ENCODE peak calls at places on chromosome 18, in six cellular contexts. X, Z, P, D, T and U are unnamed samples.

GRCh38 chr18:55337153-55337552 is 250.8 kb downstream of the TCF4 start:
- DNase-seq in X (no peak), Z (no peak), P (no peak), D (no peak), T (no peak), U (no peak)

GRCh38 chr18:63823516-63824219 is 48.5 kb downstream of the SERPINB7 start:
- DNase-seq in X (peak; percentile 40), Z (no peak), P (no peak), D (peak; percentile 5), T (peak; percentile 18), U (peak; percentile 53)

GRCh38 chr18:79507546-79508480 is 112.1 kb downstream of the NFATC1 start:
- DNase-seq in X (peak; percentile 90), Z (no peak), P (no peak), D (no peak), T (peak; percentile 53), U (no peak)

GRCh38 chr18:44507729-44508325 is 172.9 kb upstream of the SETBP1 start:
- DNase-seq in X (peak; percentile 37), Z (no peak), P (no peak), D (peak; percentile 1), T (no peak), U (no peak)

GRCh38 chr18:73947180-73947989 is 200.2 kb downstream of the FBXO15 start:
- DNase-seq in X (no peak), Z (no peak), P (no peak), D (no peak), T (peak; percentile 26), U (no peak)

GRCh38 chr18:78889250-78889649 is 90.4 kb upstream of the SALL3 start:
- DNase-seq in X (no peak), Z (no peak), P (no peak), D (no peak), T (no peak), U (no peak)

GRCh38 chr18:58195278-58195721 is 151.3 kb downstream of the NEDD4L start:
- DNase-seq in X (no peak), Z (no peak), P (peak; percentile 11), D (peak; percentile 3), T (no peak), U (no peak)

GRCh38 chr18:8354304-8354703 is 254.9 kb upstream of the RAB12 start:
- DNase-seq in X (no peak), Z (no peak), P (no peak), D (no peak), T (no peak), U (no peak)

GRCh38 chr18:77087391-77088141 is 45.0 kb downstream of the MBP start:
- DNase-seq in X (peak; percentile 80), Z (peak; percentile 37), P (no peak), D (no peak), T (peak; percentile 51), U (no peak)

GRCh38 chr18:80176334-80177080 is 67.4 kb downstream of the ADNP2 start:
- DNase-seq in X (peak; percentile 6), Z (no peak), P (no peak), D (no peak), T (no peak), U (no peak)

GRCh38 chr18:70082430-70082829 is 123.1 kb downstream of the RTTN start:
- DNase-seq in X (no peak), Z (no peak), P (no peak), D (no peak), T (no peak), U (no peak)

GRCh38 chr18:76697441-76697901 is 124.9 kb upstream of the ZNF236 start:
- DNase-seq in X (no peak), Z (no peak), P (no peak), D (no peak), T (peak; percentile 60), U (no peak)

GRCh38 chr18:7000484-7001096 is 117.0 kb downstream of the LAMA1 start:
- DNase-seq in X (no peak), Z (no peak), P (no peak), D (peak; percentile 3), T (no peak), U (no peak)

GRCh38 chr18:766550-766860 is 45.5 kb downstream of the YES1 start:
- DNase-seq in X (no peak), Z (no peak), P (no peak), D (no peak), T (no peak), U (no peak)

GRCh38 chr18:31274915-31275314 is 43.0 kb upstream of the DSG1 start:
- DNase-seq in X (peak; percentile 69), Z (no peak), P (no peak), D (no peak), T (peak; percentile 69), U (peak; percentile 0)

GRCh38 chr18:62590799-62591640 is 68.2 kb downstream of the ZCCHC2 start:
- DNase-seq in X (no peak), Z (no peak), P (no peak), D (no peak), T (no peak), U (no peak)

GRCh38 chr18:67410075-67410474 is 106.4 kb downstream of the DSEL start:
- DNase-seq in X (no peak), Z (no peak), P (no peak), D (no peak), T (peak; percentile 46), U (no peak)

DNA sequence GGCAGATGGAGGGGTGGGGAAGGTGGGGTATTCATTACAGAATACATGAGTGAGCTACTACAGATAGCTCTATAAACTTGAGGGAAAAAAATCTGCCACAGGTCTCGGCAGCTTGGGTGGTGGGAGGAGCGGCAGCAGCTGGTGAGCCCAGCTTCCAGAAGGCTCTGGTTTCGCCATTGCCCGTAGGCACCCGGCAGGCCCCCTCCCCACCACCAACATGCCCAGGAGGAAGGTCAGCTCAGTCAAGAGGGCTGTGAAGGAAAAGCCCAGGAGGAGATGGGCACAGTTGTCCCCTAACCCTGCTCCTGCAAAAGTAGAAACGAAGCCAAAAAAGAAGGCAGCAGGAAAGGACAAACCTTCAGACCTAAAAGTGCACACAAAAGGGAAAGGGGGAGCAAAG is 18.5 kb upstream of the RMC1 start:
- DNase-seq in X (no peak), Z (no peak), P (no peak), D (no peak), T (no peak), U (peak; percentile 22)
- H3K27ac ChIP-seq in X (no peak overlapping the region), Z (no peak overlapping the region), P (no peak overlapping the region), D (no peak overlapping the region), T (no peak overlapping the region), U (no peak overlapping the region)

GRCh38 chr18:22559414-22560282 is 141.9 kb upstream of the CTAGE1 start:
- DNase-seq in X (peak; percentile 88), Z (peak; percentile 48), P (peak; percentile 0), D (no peak), T (peak; percentile 79), U (peak; percentile 58)
- H3K27ac ChIP-seq in X (peak overlapping the region; percentile 99), Z (no peak overlapping the region), P (no peak overlapping the region), D (no peak overlapping the region), T (peak overlapping the region; percentile 85), U (peak overlapping the region; percentile 54)

GRCh38 chr18:12287131-12287681 is 20.8 kb upstream of the TUBB6 start:
- DNase-seq in X (no peak), Z (no peak), P (no peak), D (no peak), T (no peak), U (no peak)
- H3K27ac ChIP-seq in X (peak overlapping the region; percentile 79), Z (no peak overlapping the region), P (no peak overlapping the region), D (no peak overlapping the region), T (peak overlapping the region; percentile 92), U (no peak overlapping the region)

GRCh38 chr18:48803951-48804855 is 146.6 kb downstream of the SMAD7 start:
- DNase-seq in X (peak; percentile 31), Z (no peak), P (no peak), D (no peak), T (no peak), U (no peak)

GRCh38 chr18:48808476-48808875 is 142.3 kb downstream of the SMAD7 start:
- DNase-seq in X (no peak), Z (no peak), P (no peak), D (no peak), T (no peak), U (no peak)

GRCh38 chr18:48804856-48805610 is 145.7 kb downstream of the SMAD7 start:
- DNase-seq in X (no peak), Z (no peak), P (no peak), D (no peak), T (no peak), U (no peak)

GRCh38 chr18:48805826-48806535 is 144.8 kb downstream of the SMAD7 start:
- DNase-seq in X (no peak), Z (no peak), P (no peak), D (no peak), T (no peak), U (no peak)

DNA sequence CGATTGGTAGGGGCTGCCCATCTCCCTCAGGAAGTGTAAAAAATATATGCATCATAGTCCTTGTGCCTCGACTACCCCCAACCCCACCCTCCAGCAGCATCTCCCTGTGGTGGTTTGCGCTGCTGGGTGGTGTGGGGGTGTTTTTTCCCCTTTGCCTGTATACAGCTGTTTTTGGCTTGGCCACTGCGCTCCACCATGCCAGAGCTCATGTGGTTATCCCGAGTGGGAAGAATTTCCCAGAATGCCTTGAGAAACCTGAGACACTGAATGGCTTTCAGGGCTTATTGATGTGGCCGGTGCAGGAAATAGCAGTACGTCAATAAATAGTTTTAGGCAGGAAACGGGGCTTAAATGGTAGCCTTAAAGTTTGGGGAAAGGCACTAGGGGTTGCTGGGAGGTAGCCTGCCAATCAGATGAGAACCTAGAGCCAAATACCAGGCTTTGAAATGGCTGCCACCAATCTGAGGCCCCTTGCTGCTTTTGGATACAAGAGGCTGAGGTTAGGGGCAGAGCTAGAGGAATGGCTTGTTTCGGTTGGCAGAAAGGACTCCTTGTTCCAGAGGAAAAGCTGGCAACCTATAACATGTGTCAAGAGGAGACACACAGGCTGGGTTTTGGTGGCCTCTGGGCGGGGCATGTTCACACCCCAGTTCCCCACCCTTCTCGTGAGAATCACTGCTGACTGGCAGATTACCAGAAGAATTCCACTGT is 144.1 kb downstream of the SMAD7 start:
- DNase-seq in X (peak; percentile 45), Z (no peak), P (peak; percentile 67), D (no peak), T (peak; percentile 45), U (peak; percentile 48)
- H3K27ac ChIP-seq in X (peak overlapping the region; percentile 83), Z (no peak overlapping the region), P (no peak overlapping the region), D (no peak overlapping the region), T (no peak overlapping the region), U (peak overlapping the region; percentile 27)

DNA sequence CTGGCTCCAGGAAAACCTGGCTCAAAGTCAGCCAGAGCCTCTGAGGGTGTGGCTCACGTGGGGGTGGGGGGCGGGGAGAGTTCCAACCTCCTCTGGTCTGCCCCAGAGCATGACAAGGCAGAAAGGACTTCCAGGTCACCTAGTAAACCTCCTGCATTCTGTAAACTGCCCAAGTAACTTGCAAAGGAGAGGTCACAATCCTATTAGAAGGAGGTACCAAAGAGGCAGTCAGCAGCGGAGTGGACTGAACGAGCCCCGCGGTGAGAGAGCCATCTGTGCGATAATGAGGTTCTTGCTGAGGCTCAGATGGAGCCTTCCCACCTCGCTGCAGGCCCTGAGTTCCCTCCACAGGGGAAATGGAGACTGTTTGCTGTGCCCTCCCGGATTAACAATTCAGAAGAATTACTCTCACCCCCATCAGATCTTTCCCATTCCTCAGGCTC is 58.9 kb upstream of the GATA6 start:
- DNase-seq in X (no peak), Z (no peak), P (no peak), D (no peak), T (no peak), U (no peak)
- H3K27ac ChIP-seq in X (no peak overlapping the region), Z (no peak overlapping the region), P (no peak overlapping the region), D (no peak overlapping the region), T (no peak overlapping the region), U (no peak overlapping the region)

DNA sequence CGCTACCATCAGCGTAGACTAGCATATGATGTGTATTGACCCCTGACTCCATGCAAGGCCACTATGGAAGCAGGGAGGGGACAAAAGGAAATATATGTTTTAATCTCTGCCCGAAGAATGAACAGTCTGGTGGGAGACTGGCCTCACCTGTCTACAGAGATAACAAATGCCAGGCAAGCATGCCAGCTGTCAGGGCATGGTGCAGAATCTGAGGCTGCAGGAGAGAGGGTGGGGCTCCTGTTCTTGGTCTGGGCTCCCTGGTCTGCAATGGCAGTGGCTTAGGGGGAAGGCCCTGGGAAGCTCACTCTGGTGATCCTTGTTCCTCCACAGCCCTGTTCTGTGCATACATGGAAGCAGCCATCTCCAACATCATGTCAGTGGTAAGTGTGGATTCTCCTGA is 27.5 kb downstream of the SLC14A2 start:
- DNase-seq in X (no peak), Z (no peak), P (no peak), D (no peak), T (no peak), U (no peak)
- H3K27ac ChIP-seq in X (no peak overlapping the region), Z (no peak overlapping the region), P (no peak overlapping the region), D (no peak overlapping the region), T (no peak overlapping the region), U (no peak overlapping the region)